ENCODE peak calls at places on chromosomes 4 and X, in seven cellular contexts. Q is neuronal stem cell, U is fibroblast of lung, Z is mesenchymal stem cell, T is OCI-LY7, M is neural progenitor cell, L is osteoblast. N is an unnamed sample.

GRCh38 chrX:78658851-78659744 is at the start of gene RTL3:
- DNase-seq in M (no peak), T (no peak), L (peak), U (peak), Z (peak), Q (no peak), N (no peak)

GRCh38 chrX:153333271-153333670 is 682 bp upstream of the ZNF275 start:
- DNase-seq in Q (no peak), L (no peak), M (no peak), T (no peak), Z (peak), U (peak), N (no peak)

GRCh38 chr4:4317496-4318232 is 27.6 kb downstream of the ZBTB49 start:
- DNase-seq in M (no peak), Z (no peak), Q (no peak), U (no peak), L (no peak), T (no peak), N (no peak)

GRCh38 chrX:20309796-20310195 is 43.1 kb upstream of the RPS6KA3 start:
- DNase-seq in U (peak), T (no peak), L (peak), M (no peak), Q (no peak), Z (no peak), N (no peak)

GRCh38 chr4:11416071-11416766 is 12.5 kb downstream of the HS3ST1 start:
- DNase-seq in T (no peak), L (no peak), Z (no peak), M (no peak), U (no peak), Q (no peak), N (no peak)

GRCh38 chr4:67019670-67020069 is 525.6 kb downstream of the CENPC start:
- DNase-seq in Q (no peak), U (no peak), T (no peak), M (no peak), L (no peak), Z (peak), N (no peak)

GRCh38 chrX:131614241-131614640 is 70.4 kb downstream of the OR13H1 start:
- DNase-seq in Z (no peak), U (no peak), Q (no peak), L (no peak), T (no peak), M (no peak), N (peak)

GRCh38 chr4:169063441-169063840 is 53.4 kb upstream of the CBR4 start:
- DNase-seq in M (no peak), T (no peak), Q (no peak), U (no peak), L (no peak), Z (no peak), N (no peak)

GRCh38 chrX:13101439-13102139 is 57.2 kb upstream of the FAM9C start:
- DNase-seq in L (no peak), Q (no peak), Z (peak), U (peak), T (no peak), M (no peak), N (no peak)

GRCh38 chr4:148152868-148153630 is 289.2 kb downstream of the NR3C2 start:
- DNase-seq in Q (no peak), T (no peak), Z (no peak), L (no peak), U (no peak), M (no peak), N (peak)

GRCh38 chr4:109359040-109359646 is 56.7 kb upstream of the COL25A1 start:
- DNase-seq in U (no peak), T (peak), Z (peak), Q (no peak), M (no peak), L (no peak), N (no peak)

GRCh38 chr4:48315728-48316630 is 25.4 kb upstream of the SLAIN2 start:
- DNase-seq in M (peak), Q (peak), Z (peak), U (peak), T (peak), L (peak), N (peak)

GRCh38 chr4:122895336-122895995 is 26.9 kb downstream of the NUDT6 start:
- DNase-seq in Q (no peak), U (peak), Z (no peak), L (no peak), M (no peak), T (no peak), N (no peak)

GRCh38 chr4:82380344-82380743 is 6.6 kb upstream of the HNRNPD start:
- DNase-seq in Z (no peak), T (no peak), L (no peak), U (no peak), M (no peak), Q (no peak), N (no peak)

GRCh38 chr4:176902710-176903323 is 110.1 kb upstream of the VEGFC start:
- DNase-seq in Z (peak), M (no peak), Q (no peak), U (peak), L (peak), T (no peak), N (no peak)

GRCh38 chrX:1444896-1445480 is 7.7 kb downstream of the ASMTL start:
- DNase-seq in Q (no peak), U (no peak), Z (no peak), T (no peak), L (no peak), M (no peak), N (no peak)

GRCh38 chr4:52823478-52824092 is 38.5 kb upstream of the RASL11B start:
- DNase-seq in Q (no peak), M (no peak), Z (peak), L (no peak), U (peak), T (no peak), N (no peak)

GRCh38 chr4:7985891-7986441 is 46.3 kb upstream of the AFAP1 start:
- DNase-seq in Z (no peak), M (no peak), L (peak), Q (no peak), T (no peak), U (peak), N (no peak)

GRCh38 chr4:145155268-145155870 is 25.0 kb downstream of the OTUD4 start:
- DNase-seq in Q (no peak), Z (no peak), L (no peak), U (no peak), M (no peak), T (no peak), N (no peak)

GRCh38 chr4:145153904-145154298 is 26.5 kb downstream of the OTUD4 start:
- DNase-seq in Q (no peak), M (no peak), Z (no peak), L (no peak), T (no peak), U (no peak), N (no peak)

GRCh38 chr4:145154573-145154972 is 25.8 kb downstream of the OTUD4 start:
- DNase-seq in L (peak), U (peak), M (peak), Q (no peak), Z (peak), T (peak), N (peak)

GRCh38 chr4:145148980-145149379 is 31.4 kb downstream of the OTUD4 start:
- DNase-seq in U (no peak), T (no peak), M (no peak), Q (no peak), L (no peak), Z (no peak), N (no peak)

GRCh38 chr4:145153181-145153903 is 27.0 kb downstream of the OTUD4 start:
- DNase-seq in L (no peak), Q (no peak), Z (no peak), M (no peak), U (no peak), T (no peak), N (no peak)
- H2AFZ ChIP-seq in L (no peak), Q (no peak), Z (no peak), M (no peak), U (no peak), T (no peak), N (no peak)

DNA sequence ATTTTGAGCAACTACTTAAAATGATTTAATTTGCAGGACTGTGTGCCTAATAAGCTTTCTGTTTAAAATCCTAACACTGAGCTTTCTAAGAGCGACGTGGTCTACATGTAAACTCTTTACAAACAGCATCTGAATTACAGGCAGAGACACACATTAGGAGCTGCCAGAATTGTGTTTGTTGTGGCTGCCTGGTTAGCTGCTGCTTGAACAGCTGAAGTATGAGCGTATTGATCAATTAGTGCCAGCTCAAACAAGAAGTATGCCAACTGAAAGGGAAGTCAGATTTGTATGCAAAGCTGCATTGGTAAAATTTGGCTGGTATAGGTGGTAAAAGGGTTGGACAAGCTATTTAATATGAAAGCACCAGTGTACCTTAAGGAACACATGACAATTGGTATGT is 384.4 kb downstream of the PCDH7 start:
- DNase-seq in Z (peak), Q (no peak), T (no peak), L (no peak), M (no peak), U (peak), N (no peak)
- H2AFZ ChIP-seq in Z (no peak), Q (no peak), T (no peak), L (no peak), M (no peak), U (no peak), N (no peak)

GRCh38 chr4:42104521-42104920 is 47.9 kb downstream of the BEND4 start:
- DNase-seq in M (peak), Z (no peak), Q (no peak), T (no peak), U (peak), L (no peak), N (no peak)
- H2AFZ ChIP-seq in M (no peak), Z (no peak), Q (no peak), T (no peak), U (no peak), L (no peak), N (no peak)

GRCh38 chr4:38980903-38981676 is 51.1 kb downstream of the TMEM156 start:
- DNase-seq in U (peak), T (no peak), L (no peak), M (no peak), Z (peak), Q (no peak), N (no peak)
- H2AFZ ChIP-seq in U (peak), T (no peak), L (peak), M (no peak), Z (no peak), Q (peak), N (no peak)

GRCh38 chrX:118536204-118536603 is 40.6 kb downstream of the DOCK11 start:
- DNase-seq in Q (no peak), L (no peak), Z (no peak), T (no peak), U (no peak), M (no peak), N (no peak)
- H2AFZ ChIP-seq in Q (peak), L (no peak), Z (no peak), T (peak), U (no peak), M (no peak), N (no peak)

DNA sequence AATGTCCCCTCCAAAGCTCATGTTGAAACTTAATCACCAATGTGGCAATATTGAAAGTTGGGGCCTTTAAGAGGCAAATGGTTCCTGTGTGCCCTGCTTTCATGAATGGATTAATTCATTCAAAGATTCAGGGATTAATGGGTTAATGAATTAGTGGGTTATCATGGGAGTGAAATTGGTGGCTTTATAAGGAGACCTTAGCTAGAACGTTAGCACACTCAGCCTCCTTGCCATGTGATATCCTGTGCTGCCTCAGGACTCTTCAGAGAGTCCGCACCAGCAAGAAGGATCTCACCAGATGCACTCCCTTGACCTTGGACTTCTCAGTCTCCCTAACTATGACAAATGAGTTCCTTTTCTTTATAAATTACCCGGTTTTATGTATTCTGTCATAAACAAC is 2.6 kb upstream of the WDR19 start:
- DNase-seq in M (no peak), T (no peak), Z (peak), L (no peak), Q (no peak), U (no peak), N (no peak)
- H2AFZ ChIP-seq in M (no peak), T (peak), Z (no peak), L (no peak), Q (no peak), U (no peak), N (no peak)

GRCh38 chrX:85506871-85507270 is 127.4 kb upstream of the POF1B start:
- DNase-seq in L (no peak), T (no peak), M (no peak), Q (no peak), Z (no peak), U (no peak), N (no peak)
- H2AFZ ChIP-seq in L (no peak), T (no peak), M (no peak), Q (no peak), Z (no peak), U (no peak), N (no peak)

DNA sequence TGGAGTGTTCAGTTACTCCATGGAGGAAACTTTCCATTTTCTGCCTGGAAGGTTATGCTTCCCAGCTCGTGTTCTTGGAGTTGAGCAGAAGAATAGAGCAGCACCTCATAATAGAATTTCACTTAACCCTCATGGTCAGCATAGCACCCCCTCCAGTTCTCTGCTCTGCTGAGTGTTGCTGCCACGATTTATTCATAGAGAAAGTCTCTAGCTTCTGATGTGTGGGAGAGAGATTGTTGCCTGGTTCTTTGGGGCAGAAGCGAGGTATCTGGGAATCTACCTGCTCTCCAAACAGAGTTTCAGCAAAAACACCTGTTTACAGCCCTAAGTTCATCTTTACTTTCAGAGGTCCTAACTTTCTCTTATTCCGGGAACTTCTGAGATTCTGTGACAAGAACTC is 3.9 kb upstream of the DTHD1 start:
- DNase-seq in L (no peak), Q (no peak), T (no peak), M (no peak), Z (no peak), U (no peak), N (no peak)
- H2AFZ ChIP-seq in L (no peak), Q (peak), T (no peak), M (no peak), Z (no peak), U (no peak), N (no peak)

GRCh38 chr4:183330841-183331240 is 8.6 kb upstream of the CLDN24 start:
- DNase-seq in Z (no peak), M (no peak), U (no peak), L (no peak), T (no peak), Q (no peak), N (no peak)

GRCh38 chr4:183329954-183330742 is 7.9 kb upstream of the CLDN24 start:
- DNase-seq in Q (no peak), U (no peak), L (no peak), Z (no peak), M (no peak), T (no peak), N (no peak)

GRCh38 chr4:183333202-183333601 is 11.0 kb upstream of the CLDN24 start:
- DNase-seq in Z (no peak), Q (no peak), L (no peak), M (no peak), T (no peak), U (no peak), N (no peak)

GRCh38 chr4:183333983-183334382 is 11.8 kb upstream of the CLDN24 start:
- DNase-seq in Q (no peak), M (no peak), T (no peak), L (no peak), Z (peak), U (no peak), N (no peak)

GRCh38 chr4:183332447-183332846 is 10.2 kb upstream of the CLDN24 start:
- DNase-seq in L (no peak), T (no peak), Z (no peak), M (no peak), Q (no peak), U (no peak), N (no peak)
- H2AFZ ChIP-seq in L (no peak), T (no peak), Z (no peak), M (no peak), Q (peak), U (no peak), N (no peak)

DNA sequence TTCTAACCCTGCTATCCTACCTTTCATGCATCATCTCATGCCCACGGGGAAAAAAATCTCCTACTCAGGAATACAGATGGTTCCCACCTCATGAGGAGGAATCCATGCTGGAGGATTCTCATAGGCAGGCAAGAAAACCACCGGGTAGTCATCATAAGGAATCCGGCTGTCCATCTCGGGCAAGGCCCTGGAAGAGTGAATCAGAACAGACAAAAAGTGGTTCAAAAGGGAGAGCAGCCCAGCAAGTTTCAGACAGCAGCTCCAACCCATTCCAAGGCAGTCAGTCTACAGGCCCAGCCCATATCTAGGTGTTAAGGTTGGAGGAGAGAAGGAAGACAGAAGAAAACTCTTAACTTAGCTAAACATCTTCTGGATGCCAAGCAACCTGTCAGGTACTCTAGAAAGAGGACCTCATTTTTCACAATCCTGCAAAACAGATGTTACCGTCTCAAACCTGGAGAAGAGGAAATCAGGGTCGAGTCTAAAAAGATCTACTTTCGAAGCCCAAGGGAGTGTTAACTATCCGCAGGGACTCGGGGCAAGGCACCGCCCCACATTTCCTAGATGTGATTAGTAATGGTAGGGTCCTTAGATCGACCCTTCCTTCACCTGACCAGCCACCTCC is 447 bp downstream of the PDZD11 start:
- DNase-seq in L (no peak), U (no peak), Q (no peak), Z (peak), M (no peak), T (no peak), N (no peak)
- H2AFZ ChIP-seq in L (peak), U (peak), Q (peak), Z (peak), M (peak), T (peak), N (no peak)